ENCODE peak calls at places on chromosomes 11 and 22, in five cellular contexts. V is NCI-H1092 treated with DMSO at 0.1 percent for 48 hours; K is GDM1; B is activated gamma-delta T cell treated with Interleukin-2 at 50 U/mL for 16 hours; G is stimulated activated CD8-positive, alpha-beta memory T cell treated with anti-CD3 and anti-CD28 coated beads, Interleukin-15, amount 100 ng/mL, for 4 hours. I is an unnamed sample.

GRCh38 chr11:33842236-33842915 is 49.5 kb downstream of the LMO2 start:
- DNase-seq in V (peak; percentile 16), K (no peak), B (no peak), G (no peak), I (no peak)

GRCh38 chr11:122229611-122230386 is 113.8 kb upstream of the BLID start:
- DNase-seq in V (no peak), K (no peak), B (no peak), G (no peak), I (no peak)

GRCh38 chr11:97786961-97787360 is 1233.8 kb upstream of the CNTN5 start:
- DNase-seq in V (peak; percentile 70), K (no peak), B (no peak), G (no peak), I (no peak)

GRCh38 chr11:59102259-59102765 is 4.7 kb upstream of the FAM111B start:
- DNase-seq in V (no peak), K (no peak), B (peak; percentile 22), G (no peak), I (peak; percentile 59)

GRCh38 chr11:87036756-87037449 is 831 bp upstream of the TMEM135 start:
- DNase-seq in V (peak; percentile 54), K (no peak), B (peak; percentile 7), G (no peak), I (no peak)

GRCh38 chr11:110850846-110851245 is 138.6 kb upstream of the ARHGAP20 start:
- DNase-seq in V (no peak), K (no peak), B (no peak), G (no peak), I (no peak)

GRCh38 chr11:57191308-57191707 is 9.6 kb downstream of the LRRC55 start:
- DNase-seq in V (no peak), K (no peak), B (no peak), G (no peak), I (no peak)

GRCh38 chr11:130623909-130624668 is 175.6 kb downstream of the ADAMTS15 start:
- DNase-seq in V (no peak), K (no peak), B (no peak), G (no peak), I (no peak)

GRCh38 chr11:46332568-46333128 is 14.6 kb upstream of the DGKZ start:
- DNase-seq in V (peak; percentile 33), K (no peak), B (peak; percentile 23), G (peak; percentile 60), I (no peak)

GRCh38 chr22:46138058-46138797 is 12.1 kb upstream of the PPARA start:
- DNase-seq in V (no peak), K (no peak), B (no peak), G (no peak), I (no peak)

GRCh38 chr11:62148271-62148980 is 24.6 kb downstream of the INCENP start:
- DNase-seq in V (no peak), K (no peak), B (no peak), G (no peak), I (no peak)